ENCODE peak calls at places on chromosomes 5 and 9, in six cellular contexts. B is hepatocyte; V is CD4-positive, alpha-beta T cell; H is HT1080; Z is spleen; W is HCEC 1CT. S is an unnamed sample.

GRCh38 chr5:98975223-98975622 is 46.4 kb upstream of the CHD1 start:
- DNase-seq in B (peak), V (no peak), H (peak), Z (no peak), W (no peak), S (no peak)

GRCh38 chr9:92607088-92607487 is 62.8 kb downstream of the IPPK start:
- DNase-seq in B (no peak), V (no peak), H (no peak), Z (no peak), W (peak), S (no peak)

GRCh38 chr5:39709032-39709431 is 284.3 kb upstream of the DAB2 start:
- DNase-seq in B (no peak), V (no peak), H (no peak), Z (no peak), W (no peak), S (no peak)

GRCh38 chr9:94086468-94086867 is 2.2 kb downstream of the PTPDC1 start:
- DNase-seq in B (no peak), V (no peak), H (peak), Z (no peak), W (peak), S (no peak)

GRCh38 chr5:151239237-151239861 is 13.6 kb upstream of the GM2A start:
- DNase-seq in B (peak), V (peak), H (peak), Z (peak), W (peak), S (peak)

GRCh38 chr9:115969096-115969495 is 184.5 kb upstream of the PAPPA start:
- DNase-seq in B (no peak), V (no peak), H (peak), Z (no peak), W (peak), S (peak)

GRCh38 chr5:68122929-68123328 is 92.6 kb upstream of the PIK3R1 start:
- DNase-seq in B (no peak), V (no peak), H (no peak), Z (no peak), W (no peak), S (no peak)

GRCh38 chr9:133874659-133875058 is 117.5 kb downstream of the VAV2 start:
- DNase-seq in B (no peak), V (no peak), H (no peak), Z (no peak), W (no peak), S (no peak)

GRCh38 chr9:35688558-35689350 is 971 bp downstream of the TPM2 start:
- DNase-seq in B (peak), V (no peak), H (peak), Z (no peak), W (peak), S (no peak)

GRCh38 chr9:96874947-96875459 is 20.7 kb upstream of the ZNF782 start:
- DNase-seq in B (peak), V (peak), H (peak), Z (no peak), W (peak), S (no peak)

S was measured in SK-MEL-5.